ENCODE peak calls at places on chromosomes 16 and 17, in four cellular contexts. V, H, Z and J are unnamed samples.

GRCh38 chr16:3789375-3790067 is 72.2 kb upstream of the TRAP1 start:
- DNase-seq in V (no peak), H (no peak), Z (no peak), J (no peak)

GRCh38 chr16:54282202-54282922 is 4.2 kb downstream of the IRX3 start:
- DNase-seq in V (no peak), H (no peak), Z (peak; percentile 78), J (no peak)

GRCh38 chr17:17751489-17751995 is 70.3 kb downstream of the RAI1 start:
- DNase-seq in V (no peak), H (no peak), Z (no peak), J (no peak)

GRCh38 chr17:2844386-2844785 is 48.1 kb downstream of the RAP1GAP2 start:
- DNase-seq in V (no peak), H (no peak), Z (no peak), J (no peak)

GRCh38 chr16:6689643-6690042 is 643.0 kb upstream of the RBFOX1 start:
- DNase-seq in V (no peak), H (no peak), Z (no peak), J (no peak)

GRCh38 chr16:54242199-54242598 is 44.4 kb downstream of the IRX3 start:
- DNase-seq in V (no peak), H (no peak), Z (no peak), J (no peak)

GRCh38 chr17:29032798-29033197 is 10.1 kb upstream of the PIPOX start:
- DNase-seq in V (no peak), H (no peak), Z (no peak), J (no peak)

GRCh38 chr17:48614904-48615211 is 234 bp downstream of the HOXB8 start:
- DNase-seq in V (no peak), H (no peak), Z (no peak), J (no peak)

GRCh38 chr17:7439462-7440112 is at the start of gene FGF11:
- DNase-seq in V (no peak), H (no peak), Z (no peak), J (no peak)

GRCh38 chr16:31005350-31006085 is 4.9 kb downstream of the STX1B start:
- DNase-seq in V (no peak), H (no peak), Z (no peak), J (no peak)

GRCh38 chr17:55265434-55266021 is 768 bp downstream of the HLF start:
- DNase-seq in V (peak; percentile 4), H (no peak), Z (no peak), J (peak; percentile 18)

GRCh38 chr17:65593870-65594584 is 32.6 kb upstream of the AXIN2 start:
- DNase-seq in V (no peak), H (no peak), Z (no peak), J (no peak)

GRCh38 chr17:1275962-1276736 is 3.3 kb upstream of the TRARG1 start:
- DNase-seq in V (peak; percentile 48), H (no peak), Z (peak; percentile 74), J (peak; percentile 60)

GRCh38 chr17:2393184-2393953 is 7.5 kb downstream of the MNT start:
- DNase-seq in V (peak; percentile 88), H (peak; percentile 66), Z (peak; percentile 94), J (peak; percentile 93)

GRCh38 chr16:70715860-70716357 is 30.1 kb upstream of the MTSS2 start:
- DNase-seq in V (no peak), H (peak; percentile 61), Z (no peak), J (no peak)

GRCh38 chr17:10612957-10613744 is 44.0 kb downstream of the MYH3 start:
- DNase-seq in V (no peak), H (peak; percentile 42), Z (no peak), J (no peak)

GRCh38 chr16:66469291-66469931 is 42.3 kb downstream of the BEAN1 start:
- DNase-seq in V (no peak), H (no peak), Z (no peak), J (no peak)

GRCh38 chr17:57363998-57364645 is 107.8 kb downstream of the MSI2 start:
- DNase-seq in V (no peak), H (no peak), Z (no peak), J (no peak)

GRCh38 chr16:18932243-18932997 is 6.2 kb upstream of the SMG1 start:
- DNase-seq in V (no peak), H (no peak), Z (no peak), J (no peak)

GRCh38 chr16:75288596-75289120 is 37.2 kb upstream of the BCAR1 start:
- DNase-seq in V (peak; percentile 37), H (no peak), Z (no peak), J (peak; percentile 26)

GRCh38 chr17:44187131-44187899 is 543 bp downstream of the TMUB2 start:
- DNase-seq in V (peak; percentile 36), H (no peak), Z (peak; percentile 75), J (no peak)